ENCODE peak calls at places on chromosome 11, in ten cellular contexts. L is H1, K is GM12878, D is fibroblast of lung, U is astrocyte, F is kidney, S is colonic mucosa, O is GM23248, A is neural progenitor cell, Z is mesendoderm. P is an unnamed sample.

GRCh38 chr11:63504933-63505586 is 824 bp upstream of the LGALS12 start:
- DNase-seq in L (no peak), K (no peak), D (peak; percentile 38), U (no peak), F (no peak), S (no peak), O (no peak), A (no peak), Z (no peak), P (no peak)

GRCh38 chr11:76783294-76783900 is at the start of gene TSKU:
- DNase-seq in L (no peak), K (no peak), D (peak; percentile 24), U (peak; percentile 29), F (no peak), S (peak; percentile 55), O (peak; percentile 81), A (no peak), Z (peak; percentile 90), P (no peak)

GRCh38 chr11:1674194-1674878 is 22.7 kb upstream of the KRTAP5-6 start:
- DNase-seq in L (no peak), K (no peak), D (no peak), U (no peak), F (no peak), S (no peak), O (no peak), A (no peak), Z (no peak), P (peak; percentile 37)

GRCh38 chr11:8237453-8237852 is 26.2 kb downstream of the LMO1 start:
- DNase-seq in L (no peak), K (no peak), D (no peak), U (no peak), F (peak; percentile 66), S (no peak), O (no peak), A (no peak), Z (no peak), P (no peak)

GRCh38 chr11:126862664-126863247 is 137.8 kb downstream of the KIRREL3 start:
- DNase-seq in L (peak; percentile 19), K (no peak), D (no peak), U (no peak), F (no peak), S (no peak), O (no peak), A (peak; percentile 48), Z (peak; percentile 84), P (peak; percentile 92)

GRCh38 chr11:56849250-56849649 is 100.8 kb upstream of the OR9G4 start:
- DNase-seq in L (no peak), K (no peak), D (no peak), U (no peak), F (no peak), S (no peak), O (no peak), A (no peak), Z (no peak), P (no peak)

GRCh38 chr11:10631761-10632160 is 61.8 kb downstream of the IRAG1 start:
- DNase-seq in L (no peak), K (no peak), D (no peak), U (no peak), F (no peak), S (no peak), O (no peak), A (no peak), Z (no peak), P (peak; percentile 18)

GRCh38 chr11:118627566-118627965 is 20.2 kb downstream of the PHLDB1 start:
- DNase-seq in L (no peak), K (no peak), D (no peak), U (no peak), F (peak; percentile 63), S (no peak), O (no peak), A (no peak), Z (no peak), P (no peak)

GRCh38 chr11:121930004-121930965 is 185.7 kb downstream of the BLID start:
- DNase-seq in L (no peak), K (peak; percentile 7), D (peak; percentile 36), U (peak; percentile 52), F (no peak), S (no peak), O (peak; percentile 47), A (peak; percentile 4), Z (peak; percentile 10), P (no peak)

GRCh38 chr11:25066706-25067105 is 569.9 kb downstream of the LUZP2 start:
- DNase-seq in L (no peak), K (no peak), D (no peak), U (no peak), F (no peak), S (no peak), O (no peak), A (no peak), Z (no peak), P (no peak)

GRCh38 chr11:69493931-69494821 is 12.7 kb downstream of the LINC01488 start:
- DNase-seq in L (no peak), K (no peak), D (no peak), U (no peak), F (peak; percentile 66), S (no peak), O (no peak), A (no peak), Z (no peak), P (no peak)
- H3K9ac ChIP-seq in L (no peak overlapping the region), K (no peak overlapping the region), D (no peak overlapping the region), U (no peak overlapping the region), F (no peak overlapping the region), S (no peak overlapping the region), O (no peak overlapping the region), A (no peak overlapping the region), Z (no peak overlapping the region), P (no peak overlapping the region)

DNA sequence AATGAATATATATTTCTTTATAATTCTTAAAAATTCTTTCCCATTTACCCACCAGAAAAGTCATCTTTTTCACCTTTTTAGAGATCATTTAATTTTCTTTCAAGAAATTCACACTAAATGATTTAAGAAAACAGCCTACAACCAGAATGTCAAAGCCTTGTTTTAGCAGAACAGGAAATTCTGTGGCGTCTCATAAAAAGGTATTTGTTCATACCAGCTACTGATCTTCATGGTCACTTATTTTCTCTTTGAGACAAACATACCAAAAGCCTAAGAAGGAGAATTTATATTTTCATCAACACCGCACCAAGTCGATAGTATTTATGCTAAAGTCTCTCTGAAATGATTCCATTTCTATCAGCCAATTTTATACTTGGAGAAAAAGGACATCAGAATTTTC is 105.3 kb downstream of the ETS1 start:
- DNase-seq in L (no peak), K (no peak), D (no peak), U (no peak), F (no peak), S (no peak), O (no peak), A (no peak), Z (no peak), P (no peak)
- H3K27ac ChIP-seq in L (no peak overlapping the region), K (peak overlapping the region; percentile 97), D (peak overlapping the region; percentile 81), U (no peak overlapping the region), F (peak overlapping the region; percentile 29), S (peak overlapping the region; percentile 45), O (peak overlapping the region; percentile 66), A (no peak overlapping the region), Z (no peak overlapping the region), P (no peak overlapping the region)

DNA sequence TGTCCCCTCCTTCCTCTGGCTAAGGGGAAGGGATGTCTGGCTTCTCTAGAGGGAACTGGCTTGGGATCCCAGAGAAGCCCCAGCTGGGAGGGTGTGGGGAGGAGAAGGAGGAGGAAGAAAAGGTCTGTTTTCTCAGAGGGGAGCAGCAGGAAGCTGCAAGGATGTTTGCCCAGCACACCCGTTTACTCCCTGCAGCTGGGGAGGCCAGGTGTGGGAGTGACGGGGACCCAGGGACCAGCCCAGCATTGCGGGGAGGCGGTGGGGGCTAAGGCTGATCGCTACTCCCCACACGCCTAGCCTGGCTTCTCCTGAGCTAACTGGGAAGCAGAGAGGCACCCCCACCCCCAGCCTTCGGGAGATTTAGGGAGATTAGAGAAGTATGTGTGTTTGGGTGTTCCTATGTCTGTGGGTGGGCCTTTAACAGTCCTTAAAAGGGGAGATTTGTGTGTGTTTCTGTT is 3.9 kb downstream of the CREB3L1 start:
- DNase-seq in L (no peak), K (no peak), D (peak; percentile 31), U (no peak), F (peak; percentile 64), S (peak; percentile 87), O (peak; percentile 49), A (peak; percentile 59), Z (peak; percentile 46), P (peak; percentile 70)
- H3K9ac ChIP-seq in L (no peak overlapping the region), K (peak overlapping the region; percentile 44), D (no peak overlapping the region), U (peak overlapping the region; percentile 63), F (no peak overlapping the region), S (peak overlapping the region; percentile 82), O (peak overlapping the region; percentile 91), A (no peak overlapping the region), Z (peak overlapping the region; percentile 58), P (peak overlapping the region; percentile 18)

GRCh38 chr11:12702999-12703453 is 28.8 kb downstream of the TEAD1 start:
- DNase-seq in L (no peak), K (no peak), D (no peak), U (no peak), F (no peak), S (no peak), O (no peak), A (no peak), Z (no peak), P (peak; percentile 53)

GRCh38 chr11:12706531-12707499 is 32.6 kb downstream of the TEAD1 start:
- DNase-seq in L (no peak), K (no peak), D (peak; percentile 56), U (no peak), F (peak; percentile 77), S (peak; percentile 67), O (no peak), A (no peak), Z (no peak), P (peak; percentile 53)

GRCh38 chr11:12704049-12704448 is 29.8 kb downstream of the TEAD1 start:
- DNase-seq in L (no peak), K (no peak), D (peak; percentile 73), U (peak; percentile 78), F (no peak), S (no peak), O (no peak), A (no peak), Z (no peak), P (no peak)

GRCh38 chr11:12707500-12707880 is 33.3 kb downstream of the TEAD1 start:
- DNase-seq in L (no peak), K (no peak), D (no peak), U (no peak), F (no peak), S (no peak), O (no peak), A (no peak), Z (no peak), P (no peak)

DNA sequence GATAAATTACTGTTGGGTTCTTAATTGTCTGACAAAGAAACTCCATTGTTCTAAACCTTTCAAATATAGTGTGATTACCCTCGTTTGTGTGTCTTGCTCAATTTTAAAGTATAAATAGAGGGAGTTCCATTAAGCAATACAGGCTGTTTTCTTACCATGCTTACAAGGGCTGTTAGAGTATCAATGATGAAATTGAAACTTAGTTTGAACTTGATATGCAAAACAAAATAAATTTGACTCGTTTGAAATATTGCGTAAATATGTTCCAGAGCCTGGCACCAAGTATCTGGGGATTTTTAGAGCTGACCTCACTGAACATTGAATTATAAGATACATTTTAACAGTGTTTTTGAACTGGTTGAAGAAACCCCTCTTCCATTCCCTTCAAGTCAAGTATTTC is 31.7 kb downstream of the TEAD1 start:
- DNase-seq in L (no peak), K (no peak), D (peak; percentile 76), U (no peak), F (no peak), S (no peak), O (no peak), A (no peak), Z (no peak), P (no peak)
- H3K27ac ChIP-seq in L (no peak overlapping the region), K (no peak overlapping the region), D (no peak overlapping the region), U (no peak overlapping the region), F (no peak overlapping the region), S (no peak overlapping the region), O (no peak overlapping the region), A (no peak overlapping the region), Z (no peak overlapping the region), P (no peak overlapping the region)

P was measured in endodermal cell.